ENCODE peak calls at places on chromosomes 11 and 22, in seven cellular contexts. Y is sciatic nerve, V is caudate nucleus, D is RWPE1, M is fibroblast of mammary gland, J is substantia nigra, S is A172. U is an unnamed sample.
A peak's percentile ranks its signal among the peaks of the same experiment; 100 is the strongest.

GRCh38 chr22:19357270-19358105 is 66.0 kb upstream of the CLTCL1 start:
- DNase-seq in Y (no peak), V (no peak), D (no peak), M (peak; percentile 3), J (no peak), S (no peak), U (no peak)

GRCh38 chr22:20244744-20245576 is 23.2 kb downstream of the RTN4R start:
- DNase-seq in Y (no peak), V (no peak), D (no peak), M (no peak), J (no peak), S (no peak), U (no peak)

GRCh38 chr11:68688881-68689280 is 4.5 kb downstream of the GAL start:
- DNase-seq in Y (no peak), V (no peak), D (no peak), M (no peak), J (no peak), S (no peak), U (no peak)

GRCh38 chr11:43802509-43802908 is 78.1 kb upstream of the ALKBH3 start:
- DNase-seq in Y (no peak), V (no peak), D (no peak), M (no peak), J (no peak), S (no peak), U (peak; percentile 25)

GRCh38 chr11:69212121-69213110 is 56.7 kb downstream of the SMIM38 start:
- DNase-seq in Y (peak; percentile 49), V (no peak), D (no peak), M (no peak), J (no peak), S (no peak), U (no peak)

GRCh38 chr11:11279956-11280689 is 72.9 kb downstream of the CSNK2A3 start:
- DNase-seq in Y (no peak), V (no peak), D (no peak), M (no peak), J (no peak), S (peak; percentile 11), U (no peak)

GRCh38 chr11:3914807-3915206 is 59.3 kb downstream of the STIM1 start:
- DNase-seq in Y (no peak), V (no peak), D (no peak), M (peak; percentile 69), J (no peak), S (peak; percentile 30), U (peak; percentile 38)

GRCh38 chr11:12233602-12233925 is 123.2 kb downstream of the MICAL2 start:
- DNase-seq in Y (no peak), V (no peak), D (no peak), M (no peak), J (no peak), S (no peak), U (no peak)

GRCh38 chr11:73320786-73321325 is 12.8 kb downstream of the ARHGEF17 start:
- DNase-seq in Y (no peak), V (no peak), D (no peak), M (peak; percentile 64), J (no peak), S (peak; percentile 76), U (peak; percentile 74)

GRCh38 chr22:23264610-23265388 is 84.5 kb downstream of the BCR start:
- DNase-seq in Y (peak; percentile 75), V (no peak), D (no peak), M (no peak), J (no peak), S (no peak), U (no peak)

GRCh38 chr11:56473252-56473651 is at the start of gene OR5M3:
- DNase-seq in Y (no peak), V (no peak), D (no peak), M (no peak), J (no peak), S (no peak), U (no peak)

GRCh38 chr11:23897453-23898289 is 599.2 kb upstream of the LUZP2 start:
- DNase-seq in Y (no peak), V (no peak), D (peak; percentile 29), M (peak; percentile 93), J (no peak), S (peak; percentile 53), U (peak; percentile 85)

GRCh38 chr22:36252754-36253522 is at the start of gene APOL1:
- DNase-seq in Y (no peak), V (no peak), D (no peak), M (peak; percentile 59), J (no peak), S (peak; percentile 69), U (no peak)

GRCh38 chr22:42907404-42908081 is 50.5 kb upstream of the ARFGAP3 start:
- DNase-seq in Y (no peak), V (no peak), D (no peak), M (peak; percentile 14), J (no peak), S (no peak), U (peak; percentile 33)

GRCh38 chr11:122215244-122215992 is 99.4 kb upstream of the BLID start:
- DNase-seq in Y (peak; percentile 86), V (peak; percentile 59), D (peak; percentile 69), M (peak; percentile 94), J (peak; percentile 48), S (peak; percentile 46), U (peak; percentile 78)

GRCh38 chr22:37636186-37636948 is 3.1 kb upstream of the SH3BP1 start:
- DNase-seq in Y (no peak), V (no peak), D (no peak), M (peak; percentile 92), J (no peak), S (peak; percentile 55), U (peak; percentile 84)

GRCh38 chr11:70282012-70282411 is 11.5 kb downstream of the PPFIA1 start:
- DNase-seq in Y (peak; percentile 30), V (no peak), D (no peak), M (no peak), J (no peak), S (no peak), U (no peak)

GRCh38 chr11:96341237-96342130 is 1.5 kb downstream of the MAML2 start:
- DNase-seq in Y (peak; percentile 76), V (no peak), D (peak; percentile 26), M (peak; percentile 58), J (peak; percentile 9), S (no peak), U (no peak)

GRCh38 chr22:29704528-29705285 is 15.1 kb upstream of the CABP7 start:
- DNase-seq in Y (peak; percentile 70), V (peak; percentile 77), D (no peak), M (peak; percentile 30), J (peak; percentile 25), S (peak; percentile 34), U (no peak)

GRCh38 chr11:44274404-44274803 is 35.5 kb downstream of the ALX4 start:
- DNase-seq in Y (no peak), V (no peak), D (no peak), M (no peak), J (no peak), S (no peak), U (no peak)

GRCh38 chr11:134331565-134332188 is at the start of gene GLB1L2:
- DNase-seq in Y (peak; percentile 85), V (peak; percentile 65), D (peak; percentile 91), M (peak; percentile 11), J (no peak), S (peak; percentile 4), U (peak; percentile 58)

GRCh38 chr11:62512961-62513360 is 33.6 kb downstream of the AHNAK start:
- DNase-seq in Y (no peak), V (no peak), D (no peak), M (no peak), J (no peak), S (no peak), U (no peak)

GRCh38 chr11:11569936-11570491 is 51.8 kb downstream of the GALNT18 start:
- DNase-seq in Y (peak; percentile 72), V (peak; percentile 7), D (peak; percentile 36), M (peak; percentile 38), J (no peak), S (peak; percentile 33), U (no peak)

GRCh38 chr11:11588890-11589289 is 32.9 kb downstream of the GALNT18 start:
- DNase-seq in Y (no peak), V (no peak), D (no peak), M (no peak), J (no peak), S (no peak), U (peak; percentile 26)

GRCh38 chr11:123654566-123655081 is at the start of gene SCN3B:
- DNase-seq in Y (peak; percentile 64), V (peak; percentile 70), D (peak; percentile 84), M (peak; percentile 39), J (peak; percentile 3), S (peak; percentile 13), U (peak; percentile 71)

GRCh38 chr11:64122411-64123101 is 43.4 kb downstream of the MACROD1 start:
- DNase-seq in Y (no peak), V (no peak), D (no peak), M (no peak), J (no peak), S (no peak), U (peak; percentile 36)

GRCh38 chr11:1825039-1825740 is 9.6 kb upstream of the SYT8 start:
- DNase-seq in Y (peak; percentile 84), V (no peak), D (no peak), M (no peak), J (no peak), S (no peak), U (peak; percentile 89)

GRCh38 chr22:37414288-37414687 is 13.0 kb downstream of the ELFN2 start:
- DNase-seq in Y (no peak), V (no peak), D (no peak), M (no peak), J (no peak), S (no peak), U (no peak)

GRCh38 chr11:23336961-23337360 is 476.7 kb upstream of the CCDC179 start:
- DNase-seq in Y (no peak), V (no peak), D (no peak), M (no peak), J (no peak), S (no peak), U (no peak)

GRCh38 chr11:44760917-44761545 is 34.3 kb downstream of the TSPAN18 start:
- DNase-seq in Y (peak; percentile 59), V (no peak), D (peak; percentile 70), M (peak; percentile 88), J (no peak), S (peak; percentile 88), U (peak; percentile 90)

GRCh38 chr22:11627436-11627797 is 3900.6 kb upstream of the OR11H1 start:
- DNase-seq in Y (no peak), V (no peak), D (no peak), M (no peak), J (no peak), S (no peak), U (no peak)

GRCh38 chr11:94450061-94450460 is 43.6 kb downstream of the MRE11 start:
- DNase-seq in Y (no peak), V (no peak), D (no peak), M (peak; percentile 87), J (no peak), S (no peak), U (no peak)

GRCh38 chr22:18005201-18005926 is 19.0 kb downstream of the MICAL3 start:
- DNase-seq in Y (peak; percentile 19), V (no peak), D (no peak), M (no peak), J (no peak), S (no peak), U (no peak)

GRCh38 chr22:29334696-29335344 is 19.3 kb upstream of the RASL10A start:
- DNase-seq in Y (no peak), V (no peak), D (no peak), M (no peak), J (no peak), S (no peak), U (no peak)

GRCh38 chr11:133821776-133822175 is 23.5 kb downstream of the SPATA19 start:
- DNase-seq in Y (peak; percentile 67), V (peak; percentile 16), D (no peak), M (peak; percentile 6), J (no peak), S (no peak), U (peak; percentile 87)

GRCh38 chr11:126308271-126308671 is 4.4 kb downstream of the DCPS start:
- DNase-seq in Y (no peak), V (no peak), D (no peak), M (no peak), J (no peak), S (no peak), U (no peak)

GRCh38 chr11:75267171-75267970 is 26.8 kb downstream of the TPBGL start:
- DNase-seq in Y (peak; percentile 51), V (no peak), D (no peak), M (no peak), J (no peak), S (no peak), U (no peak)

GRCh38 chr11:32840587-32840986 is 10.9 kb downstream of the PRRG4 start:
- DNase-seq in Y (no peak), V (no peak), D (no peak), M (no peak), J (no peak), S (no peak), U (no peak)

U was measured in cardiac muscle cell.